ENCODE peak calls at places on chromosomes 1 and 21, in ten cellular contexts. U is C1 segment of cervical spinal cord; G is effector CD4-positive, alpha-beta T cell; Z is MCF 10A; D is heart left ventricle; F is GDM1; B is mesenteric fat pad; Y is GM20000; X is AG09309; A is stimulated activated CD4-positive, alpha-beta T cell treated with anti-CD3 and anti-CD28 coated beads, Interleukin-15, amount 100 ng/mL, for 24 hours. W is an unnamed sample.

GRCh38 chr1:92877792-92878191 is 46.0 kb downstream of the RPL5 start:
- DNase-seq in X (no peak), B (no peak), G (no peak), F (no peak), Z (no peak), Y (peak; percentile 17), D (no peak), A (no peak), U (peak; percentile 72), W (peak; percentile 69)

GRCh38 chr1:47898156-47898825 is 98.9 kb downstream of the TRABD2B start:
- DNase-seq in Y (no peak), X (no peak), G (no peak), D (no peak), F (no peak), A (no peak), B (no peak), Z (no peak), U (no peak), W (no peak)

GRCh38 chr1:3530086-3530930 is 75.8 kb downstream of the ARHGEF16 start:
- DNase-seq in Z (peak; percentile 45), G (no peak), A (peak; percentile 15), B (no peak), Y (no peak), U (no peak), X (no peak), D (no peak), F (no peak), W (no peak)

GRCh38 chr1:19704247-19705113 is 39.8 kb downstream of the HTR6 start:
- DNase-seq in G (peak; percentile 54), D (peak; percentile 73), X (peak; percentile 28), F (no peak), Z (peak; percentile 52), B (no peak), U (peak; percentile 42), Y (peak; percentile 69), A (peak; percentile 74), W (peak; percentile 78)

GRCh38 chr1:232149302-232150201 is 480.4 kb downstream of the SIPA1L2 start:
- DNase-seq in A (no peak), X (peak; percentile 47), B (no peak), F (no peak), Y (no peak), G (no peak), D (no peak), Z (peak; percentile 72), U (no peak), W (no peak)

GRCh38 chr1:55120538-55120937 is 81.2 kb downstream of the PCSK9 start:
- DNase-seq in A (no peak), Z (no peak), X (no peak), B (no peak), F (no peak), Y (no peak), U (no peak), D (no peak), G (no peak), W (no peak)

GRCh38 chr21:30033441-30033840 is 93.6 kb upstream of the GRIK1 start:
- DNase-seq in Y (no peak), D (no peak), B (no peak), F (no peak), U (no peak), G (no peak), A (no peak), Z (no peak), X (no peak), W (no peak)

GRCh38 chr1:5099018-5099417 is 444.6 kb downstream of the AJAP1 start:
- DNase-seq in G (no peak), X (no peak), B (no peak), U (no peak), Y (no peak), F (no peak), A (no peak), Z (no peak), D (no peak), W (no peak)

GRCh38 chr1:109191377-109191776 is 22.3 kb upstream of the SARS1 start:
- DNase-seq in F (no peak), Y (no peak), G (no peak), A (no peak), X (no peak), U (no peak), Z (no peak), D (no peak), B (peak; percentile 49), W (peak; percentile 16)

GRCh38 chr1:205812271-205812877 is 624 bp downstream of the SLC41A1 start:
- DNase-seq in G (no peak), U (peak; percentile 66), D (no peak), A (peak; percentile 28), Z (peak; percentile 36), F (no peak), B (no peak), Y (peak; percentile 52), X (no peak), W (no peak)

GRCh38 chr1:7608628-7609295 is 162.3 kb upstream of the VAMP3 start:
- DNase-seq in F (no peak), Y (no peak), Z (no peak), D (no peak), X (no peak), A (no peak), U (no peak), G (no peak), B (no peak), W (no peak)

GRCh38 chr1:246081856-246082668 is 425.0 kb downstream of the SMYD3 start:
- DNase-seq in A (no peak), F (no peak), X (no peak), D (no peak), B (no peak), Z (no peak), U (no peak), G (no peak), Y (no peak), W (no peak)

GRCh38 chr1:155134858-155135415 is 715 bp upstream of the SLC50A1 start:
- DNase-seq in D (peak; percentile 96), X (peak; percentile 79), F (no peak), B (peak; percentile 94), U (no peak), A (peak; percentile 92), Z (peak; percentile 100), Y (peak; percentile 74), G (peak; percentile 20), W (peak; percentile 68)

GRCh38 chr1:91836307-91837056 is 49.5 kb downstream of the TGFBR3 start:
- DNase-seq in U (no peak), D (no peak), A (no peak), Z (no peak), X (no peak), F (no peak), B (no peak), Y (no peak), G (no peak), W (no peak)

GRCh38 chr1:218034464-218034863 is 250.6 kb upstream of the RRP15 start:
- DNase-seq in U (no peak), A (no peak), Z (no peak), G (no peak), Y (no peak), B (no peak), X (no peak), F (no peak), D (no peak), W (no peak)

GRCh38 chr21:38179504-38179900 is 77.3 kb upstream of the KCNJ15 start:
- DNase-seq in F (no peak), Z (no peak), G (no peak), U (no peak), D (no peak), Y (no peak), X (no peak), A (no peak), B (no peak), W (no peak)